ENCODE peak calls at places on chromosomes 13 and 19, in ten cellular contexts. L is stimulated activated CD8-positive, alpha-beta memory T cell treated with anti-CD3 and anti-CD28 coated beads, Interleukin-4, amount 100 ng/mL, for 48 hours; W is aorta; F is kidney glomerular epithelial cell; S is IMR-90; T is progenitor cell of endocrine pancreas; M is stimulated activated CD4-positive, alpha-beta T cell treated with anti-CD3 and anti-CD28 coated beads, Interleukin-2, amount 100 ng/mL, for 48 hours; I is NCI-H187; P is naive B cell; B is A172. X is an unnamed sample.

GRCh38 chr19:5213667-5214066 is 126.9 kb downstream of the PTPRS start:
- DNase-seq in M (no peak), B (no peak), F (no peak), S (no peak), W (no peak), P (no peak), L (no peak), I (no peak), T (no peak), X (no peak)

GRCh38 chr13:99968521-99969367 is 2.8 kb downstream of the ZIC5 start:
- DNase-seq in P (no peak), S (no peak), L (peak), W (no peak), I (no peak), T (no peak), B (no peak), M (no peak), F (no peak), X (no peak)

GRCh38 chr19:46759817-46760333 is 13.6 kb upstream of the STRN4 start:
- DNase-seq in L (no peak), B (no peak), S (peak), T (no peak), W (no peak), F (no peak), I (no peak), P (no peak), M (no peak), X (peak)

GRCh38 chr13:49540552-49540951 is 44.8 kb downstream of the PHF11 start:
- DNase-seq in T (no peak), L (no peak), M (no peak), B (no peak), S (peak), P (peak), I (no peak), F (peak), W (no peak), X (peak)

GRCh38 chr19:17294051-17294891 is 9.0 kb downstream of the ABHD8 start:
- DNase-seq in S (no peak), L (peak), B (no peak), T (no peak), M (peak), I (no peak), P (no peak), F (no peak), W (no peak), X (no peak)

GRCh38 chr13:99798756-99799155 is 172.8 kb downstream of the ZIC5 start:
- DNase-seq in I (no peak), L (no peak), W (no peak), B (no peak), T (no peak), M (no peak), P (no peak), S (no peak), F (no peak), X (no peak)

GRCh38 chr13:25659091-25659502 is 287.3 kb downstream of the ATP8A2 start:
- DNase-seq in P (no peak), B (no peak), I (no peak), S (no peak), W (no peak), T (no peak), M (no peak), F (no peak), L (no peak), X (no peak)

GRCh38 chr13:18996221-18996620 is 185.4 kb downstream of the TUBA3C start:
- DNase-seq in F (no peak), B (no peak), T (no peak), S (no peak), I (no peak), P (no peak), L (no peak), W (no peak), M (no peak), X (no peak)

GRCh38 chr13:22127277-22128143 is 456.6 kb downstream of the FGF9 start:
- DNase-seq in L (no peak), M (no peak), S (peak), P (no peak), F (no peak), B (no peak), T (no peak), W (no peak), I (no peak), X (no peak)

GRCh38 chr19:467554-467953 is 6.7 kb upstream of the SHC2 start:
- DNase-seq in B (no peak), M (no peak), T (no peak), W (no peak), L (no peak), I (no peak), F (no peak), P (no peak), S (no peak), X (no peak)

GRCh38 chr19:55691561-55692481 is 16.8 kb downstream of the EPN1 start:
- DNase-seq in I (no peak), B (no peak), T (no peak), S (no peak), P (no peak), M (no peak), L (no peak), W (no peak), F (no peak), X (no peak)

GRCh38 chr13:95099541-95099940 is 201.7 kb downstream of the ABCC4 start:
- DNase-seq in W (no peak), F (peak), L (no peak), P (no peak), M (no peak), I (no peak), B (peak), T (no peak), S (peak), X (peak)

GRCh38 chr13:40187324-40187795 is 479.1 kb downstream of the FOXO1 start:
- DNase-seq in S (no peak), B (no peak), M (peak), I (no peak), T (no peak), P (no peak), F (no peak), W (no peak), L (peak), X (no peak)

GRCh38 chr19:54168174-54168917 is 4.6 kb downstream of the TMC4 start:
- DNase-seq in I (peak), L (peak), F (peak), W (peak), M (peak), P (peak), S (peak), B (peak), T (peak), X (peak)

GRCh38 chr13:43014162-43014561 is 9.2 kb upstream of the DNAJC15 start:
- DNase-seq in M (no peak), F (no peak), B (no peak), T (no peak), W (no peak), I (no peak), L (no peak), P (no peak), S (no peak), X (no peak)

GRCh38 chr13:109410868-109411267 is 375.5 kb downstream of the IRS2 start:
- DNase-seq in P (no peak), F (no peak), W (no peak), B (no peak), S (no peak), I (no peak), M (no peak), T (no peak), L (no peak), X (no peak)

GRCh38 chr13:38686635-38687245 is at the start of gene FREM2:
- DNase-seq in M (no peak), L (no peak), I (peak), F (peak), P (no peak), B (no peak), T (peak), W (no peak), S (no peak), X (peak)